ENCODE peak calls at places on chromosomes 4 and X, in ten cellular contexts. H is amygdala; F is RWPE1; P is stimulated activated CD4-positive, alpha-beta T cell treated with anti-CD3 and anti-CD28 coated beads, Interleukin-12 subunit alpha, Interleukin-12 subunit beta, amount 100 ng/mL, for 48 hours; X is fibroblast of the conjunctiva; Q is amniotic stem cell; E is GM13976; Y is iPS DF 19.7; W is Daoy; T is tibial nerve. L is an unnamed sample.

GRCh38 chr4:13642163-13642562 is 14.6 kb upstream of the BOD1L1 start:
- DNase-seq in H (no peak), F (no peak), P (no peak), X (peak), Q (no peak), E (no peak), Y (no peak), W (no peak), T (no peak), L (no peak)

GRCh38 chrX:137194164-137194563 is 160.4 kb upstream of the GPR101 start:
- DNase-seq in H (no peak), F (no peak), P (peak), X (peak), Q (no peak), E (peak), Y (no peak), W (peak), T (no peak), L (no peak)

GRCh38 chr4:137278431-137278830 is 253.9 kb downstream of the PCDH18 start:
- DNase-seq in H (no peak), F (no peak), P (no peak), X (no peak), Q (no peak), E (no peak), Y (no peak), W (no peak), T (no peak), L (no peak)

GRCh38 chrX:105695451-105695850 is 126.9 kb upstream of the NRK start:
- DNase-seq in H (no peak), F (peak), P (no peak), X (peak), Q (no peak), E (no peak), Y (no peak), W (peak), T (no peak), L (no peak)

GRCh38 chrX:70433848-70434351 is 10.7 kb upstream of the DLG3 start:
- DNase-seq in H (peak), F (no peak), P (peak), X (no peak), Q (no peak), E (peak), Y (no peak), W (peak), T (peak), L (peak)

GRCh38 chr4:185265942-185266341 is 56.5 kb downstream of the SNX25 start:
- DNase-seq in H (no peak), F (no peak), P (no peak), X (no peak), Q (no peak), E (no peak), Y (no peak), W (peak), T (no peak), L (peak)

GRCh38 chrX:39248330-39248729 is 447.1 kb downstream of the MID1IP1 start:
- DNase-seq in H (no peak), F (no peak), P (no peak), X (no peak), Q (no peak), E (no peak), Y (no peak), W (no peak), T (no peak), L (no peak)

GRCh38 chr4:48970471-48970921 is 15.6 kb upstream of the CWH43 start:
- DNase-seq in H (no peak), F (peak), P (no peak), X (peak), Q (no peak), E (no peak), Y (no peak), W (peak), T (no peak), L (no peak)

GRCh38 chr4:14856076-14856926 is 146.0 kb upstream of the CPEB2 start:
- DNase-seq in H (no peak), F (peak), P (peak), X (peak), Q (peak), E (peak), Y (no peak), W (peak), T (peak), L (no peak)

GRCh38 chr4:5399790-5400421 is 308.5 kb downstream of the EVC2 start:
- DNase-seq in H (no peak), F (peak), P (no peak), X (peak), Q (no peak), E (no peak), Y (no peak), W (no peak), T (no peak), L (no peak)

GRCh38 chrX:137575596-137576255 is 9.8 kb downstream of the ZIC3 start:
- DNase-seq in H (no peak), F (no peak), P (no peak), X (no peak), Q (no peak), E (no peak), Y (no peak), W (no peak), T (no peak), L (no peak)

GRCh38 chr4:156528216-156528615 is 443.4 kb downstream of the PDGFC start:
- DNase-seq in H (no peak), F (no peak), P (no peak), X (no peak), Q (no peak), E (no peak), Y (no peak), W (no peak), T (no peak), L (no peak)

GRCh38 chr4:135120190-135120589 is 918.6 kb upstream of the PABPC4L start:
- DNase-seq in H (no peak), F (no peak), P (no peak), X (no peak), Q (no peak), E (no peak), Y (no peak), W (no peak), T (no peak), L (no peak)